ENCODE peak calls at places on chromosomes 2 and 18, in eight cellular contexts. H, G, Q, Y, U, Z, V and R are unnamed samples. For H3K4me1, the result is how much of the 10 kb centered on the place peaks cover.

GRCh38 chr2:42493885-42494433 is at the start of gene KCNG3:
- DNase-seq in V (peak), Z (no peak), G (peak), Q (no peak), H (no peak), Y (peak), U (peak), R (peak)

GRCh38 chr2:183207110-183207509 is 82.9 kb downstream of the NUP35 start:
- DNase-seq in Z (no peak), H (no peak), U (peak), G (no peak), Q (peak), V (peak), Y (no peak), R (no peak)

GRCh38 chr2:101967826-101968498 is 23.8 kb upstream of the IL1R2 start:
- DNase-seq in U (no peak), H (no peak), G (no peak), Q (no peak), Y (no peak), Z (no peak), V (no peak), R (no peak)

GRCh38 chr2:35428548-35428947 is 927.0 kb upstream of the CRIM1 start:
- DNase-seq in Y (peak), V (peak), Z (peak), G (peak), H (no peak), U (peak), Q (no peak), R (peak)

GRCh38 chr2:134146620-134147019 is 107.3 kb upstream of the MGAT5 start:
- DNase-seq in V (no peak), Z (no peak), G (no peak), H (no peak), U (peak), Y (no peak), Q (no peak), R (no peak)

GRCh38 chr18:78786776-78787175 is 192.8 kb upstream of the SALL3 start:
- DNase-seq in Z (no peak), U (no peak), G (no peak), H (no peak), V (no peak), Y (no peak), Q (no peak), R (no peak)

GRCh38 chr2:88177556-88177955 is 7.4 kb downstream of the THNSL2 start:
- DNase-seq in U (no peak), H (no peak), V (no peak), Q (no peak), G (no peak), Y (no peak), Z (no peak), R (no peak)

GRCh38 chr2:141041281-141041680 is 1089.5 kb downstream of the LRP1B start:
- DNase-seq in Q (no peak), Y (no peak), V (no peak), H (no peak), G (no peak), Z (no peak), U (no peak), R (no peak)

GRCh38 chr2:65608391-65608790 is 176.0 kb upstream of the SPRED2 start:
- DNase-seq in H (no peak), G (no peak), Y (no peak), Z (no peak), U (no peak), Q (no peak), V (no peak), R (no peak)

GRCh38 chr2:235850289-235850688 is 317.9 kb downstream of the GBX2 start:
- DNase-seq in Y (no peak), V (no peak), U (no peak), G (no peak), H (no peak), Q (no peak), Z (no peak), R (no peak)

GRCh38 chr2:7210712-7211111 is 293.5 kb downstream of the RNF144A start:
- DNase-seq in U (no peak), H (no peak), V (no peak), G (no peak), Q (no peak), Z (no peak), Y (no peak), R (no peak)

GRCh38 chr18:50374170-50374752 is 585 bp upstream of the SKA1 start:
- DNase-seq in G (no peak), Y (no peak), U (no peak), Z (no peak), H (no peak), V (no peak), Q (no peak), R (no peak)

GRCh38 chr2:16194931-16195680 is 254.8 kb downstream of the MYCN start:
- DNase-seq in V (no peak), Z (no peak), H (no peak), G (no peak), U (no peak), Q (no peak), Y (no peak), R (no peak)

GRCh38 chr2:17879137-17879912 is 858 bp downstream of the KCNS3 start:
- DNase-seq in Y (peak), V (no peak), U (peak), G (peak), Z (no peak), Q (peak), H (no peak), R (peak)

GRCh38 chr18:1014496-1014895 is 109.8 kb downstream of the ADCYAP1 start:
- DNase-seq in U (peak), Y (no peak), Z (no peak), H (no peak), G (no peak), V (no peak), Q (no peak), R (no peak)

GRCh38 chr18:11096839-11097750 is 52.3 kb downstream of the PIEZO2 start:
- DNase-seq in U (no peak), V (no peak), Q (no peak), H (no peak), Y (no peak), G (no peak), Z (no peak), R (no peak)

GRCh38 chr2:79993144-79993543 is 311.4 kb downstream of the LRRTM1 start:
- DNase-seq in Q (no peak), G (no peak), V (no peak), Z (no peak), Y (no peak), H (no peak), U (no peak), R (no peak)

GRCh38 chr2:207502799-207503198 is 27.0 kb upstream of the CREB1 start:
- DNase-seq in V (no peak), G (no peak), Y (no peak), H (no peak), U (no peak), Z (no peak), Q (no peak), R (no peak)

GRCh38 chr18:3411854-3412268 is 38.1 kb upstream of the TGIF1 start:
- DNase-seq in V (no peak), Q (no peak), G (no peak), H (no peak), Z (no peak), Y (no peak), U (peak), R (peak)

GRCh38 chr2:12990523-12990922 is 273.8 kb downstream of the TRIB2 start:
- DNase-seq in Z (no peak), H (no peak), G (no peak), U (no peak), V (no peak), Q (no peak), Y (no peak), R (no peak)

GRCh38 chr2:143451622-143452021 is 322.4 kb downstream of the ARHGAP15 start:
- DNase-seq in U (no peak), Z (no peak), Q (no peak), G (no peak), V (no peak), H (no peak), Y (peak), R (no peak)

GRCh38 chr2:16357188-16357587 is 308.4 kb downstream of the CYRIA start:
- DNase-seq in V (no peak), Q (no peak), Z (no peak), G (no peak), H (no peak), Y (no peak), U (no peak), R (no peak)

GRCh38 chr2:241703128-241703604 is 1.3 kb downstream of the ING5 start:
- DNase-seq in G (peak), Y (no peak), Q (no peak), V (no peak), U (no peak), Z (no peak), H (no peak), R (peak)

GRCh38 chr2:76953733-76954347 is 568.3 kb downstream of the LRRTM4 start:
- DNase-seq in G (peak), V (peak), U (peak), Q (no peak), Y (peak), Z (peak), H (peak), R (no peak)

GRCh38 chr2:46416739-46417403 is 62.5 kb upstream of the TMEM247 start:
- DNase-seq in Y (no peak), V (peak), H (no peak), Z (no peak), G (no peak), Q (no peak), U (no peak), R (no peak)

GRCh38 chr18:27414691-27415090 is 229.6 kb upstream of the CHST9 start:
- DNase-seq in Y (no peak), Z (no peak), Q (no peak), V (no peak), H (no peak), U (no peak), G (no peak), R (no peak)

GRCh38 chr2:192628017-192628416 is 433.3 kb upstream of the TMEFF2 start:
- DNase-seq in G (no peak), U (no peak), Z (no peak), Q (no peak), V (no peak), Y (no peak), H (no peak), R (no peak)

GRCh38 chr2:141611-142010 is 95.3 kb upstream of the FAM110C start:
- DNase-seq in Y (no peak), H (no peak), Q (no peak), U (no peak), V (no peak), G (no peak), Z (no peak), R (no peak)

GRCh38 chr2:186842373-186842772 is 6.6 kb downstream of the ZSWIM2 start:
- DNase-seq in Z (no peak), G (no peak), V (no peak), U (no peak), Y (no peak), Q (no peak), H (no peak), R (no peak)

GRCh38 chr2:231677632-231678104 is 30.7 kb upstream of the PTMA start:
- DNase-seq in Q (peak), U (peak), H (no peak), Z (peak), G (peak), V (peak), Y (peak), R (peak)

GRCh38 chr18:58962331-58962730 is 97.7 kb downstream of the ZNF532 start:
- DNase-seq in Q (no peak), H (no peak), V (no peak), Y (no peak), G (no peak), U (no peak), Z (no peak), R (no peak)
- H3K4me1 ChIP-seq in Q (under half), H (under half), V (under half), Y (under half), G (under half), U (under half), Z (under half), R (under half)

GRCh38 chr2:148935791-148936190 is 60.8 kb downstream of the KIF5C start:
- DNase-seq in V (no peak), Y (no peak), H (no peak), Z (no peak), Q (no peak), G (no peak), U (no peak), R (no peak)
- TF ChIP-seq REST in V (no peak), Y (no peak), H (no peak), Z (no peak), Q (no peak), G (no peak), U (no peak), R (no peak)

GRCh38 chr2:38095079-38095478 is 19.1 kb upstream of the CYP1B1 start:
- DNase-seq in V (no peak), G (no peak), Y (no peak), H (no peak), Z (no peak), Q (no peak), U (no peak), R (no peak)
- H3K4me1 ChIP-seq in V (under half), G (under half), Y (under half), H (under half), Z (half or more), Q (under half), U (half or more), R (half or more)

DNA sequence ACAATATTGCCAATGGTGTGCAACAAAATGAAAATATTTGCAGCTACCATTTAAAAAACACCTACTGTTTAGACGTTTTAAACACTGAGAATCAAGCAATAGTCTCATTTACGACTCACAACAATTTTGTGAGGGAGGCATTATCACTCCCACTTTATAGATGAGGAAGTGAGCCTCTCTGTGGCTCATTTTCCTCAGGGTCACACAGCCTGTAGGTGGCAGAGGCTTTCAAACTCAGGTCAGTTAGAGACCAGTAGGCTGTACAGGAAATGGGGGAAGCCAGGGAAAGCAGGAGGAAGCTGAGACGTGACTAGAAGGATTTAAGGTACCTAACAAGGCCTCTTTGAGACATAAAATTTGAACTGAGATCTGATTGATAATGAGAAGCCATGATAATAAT is 95.0 kb upstream of the ZNF521 start:
- DNase-seq in H (no peak), V (no peak), U (no peak), Z (no peak), Q (no peak), Y (no peak), G (no peak), R (no peak)
- TF ChIP-seq REST in H (no peak), V (no peak), U (no peak), Z (no peak), Q (no peak), Y (no peak), G (no peak), R (no peak)

DNA sequence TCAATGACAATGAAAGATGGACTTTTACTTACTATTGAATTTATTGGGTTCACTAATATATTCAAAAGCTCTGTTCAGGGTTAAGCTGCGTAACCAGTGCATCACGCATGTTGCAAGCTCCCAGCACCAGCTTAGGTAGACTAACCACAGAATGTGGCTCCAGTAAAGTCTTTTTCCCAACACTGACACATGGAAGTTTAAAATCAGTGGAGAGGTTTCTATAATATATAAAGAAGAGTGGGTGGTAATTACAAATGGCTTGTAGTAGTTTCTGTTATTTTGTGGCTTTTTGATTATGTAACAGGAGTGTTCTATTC is 1.9 kb downstream of the PLCL1 start:
- DNase-seq in Z (no peak), V (no peak), G (no peak), Q (no peak), U (no peak), H (no peak), Y (no peak), R (no peak)
- H3K4me1 ChIP-seq in Z (under half), V (under half), G (under half), Q (under half), U (under half), H (under half), Y (under half), R (under half)

DNA sequence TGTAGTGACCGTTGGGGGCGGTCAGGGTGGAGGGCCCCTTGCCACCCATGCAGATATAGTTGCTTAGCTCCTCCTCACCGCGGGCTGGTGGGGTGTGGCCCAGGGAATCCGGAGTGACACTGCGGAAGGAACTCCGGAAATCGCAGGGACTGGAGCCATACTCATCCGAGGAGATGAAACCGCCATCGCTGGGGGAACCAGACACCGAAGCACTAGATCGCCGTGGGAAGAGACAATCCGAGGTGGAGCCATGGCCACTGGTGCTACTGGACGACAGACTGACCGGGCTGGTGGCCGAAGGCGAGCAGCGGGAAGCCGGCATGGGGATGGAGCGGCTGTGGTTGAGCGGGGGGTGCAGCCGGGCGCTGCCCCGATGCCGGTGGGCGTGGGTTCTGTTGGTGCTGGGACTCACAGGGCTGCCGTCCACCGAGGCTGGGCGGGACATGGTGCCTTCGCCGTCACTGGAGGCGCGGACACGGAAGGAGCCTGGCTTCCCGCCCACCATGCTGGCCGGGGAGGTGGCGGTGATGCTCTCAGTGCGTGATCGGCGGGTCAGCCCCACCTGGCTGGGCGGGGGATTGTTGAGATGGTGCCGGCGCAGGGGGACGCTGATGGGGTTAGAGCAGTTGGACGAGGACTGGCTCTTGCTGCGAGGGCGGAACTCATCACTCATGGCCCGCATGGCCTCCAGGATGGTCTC is 2.2 kb downstream of the IRS1 start:
- DNase-seq in G (peak), U (no peak), V (no peak), Z (no peak), Y (no peak), Q (no peak), H (no peak), R (no peak)
- TF ChIP-seq REST in G (no peak), U (no peak), V (no peak), Z (no peak), Y (no peak), Q (no peak), H (no peak), R (no peak)

GRCh38 chr2:205752421-205752820 is 70.1 kb downstream of the NRP2 start:
- DNase-seq in Z (no peak), U (no peak), Q (no peak), H (no peak), G (no peak), V (no peak), Y (no peak), R (no peak)

GRCh38 chr2:205755923-205756322 is 73.6 kb downstream of the NRP2 start:
- DNase-seq in G (no peak), Q (no peak), V (no peak), Y (no peak), Z (no peak), U (no peak), H (no peak), R (no peak)

GRCh38 chr2:205752924-205753323 is 70.6 kb downstream of the NRP2 start:
- DNase-seq in G (no peak), V (no peak), Q (no peak), U (no peak), Z (no peak), Y (no peak), H (no peak), R (no peak)

GRCh38 chr2:205754924-205755321 is 72.6 kb downstream of the NRP2 start:
- DNase-seq in Q (peak), G (no peak), V (peak), Z (no peak), H (no peak), Y (peak), U (no peak), R (peak)

DNA sequence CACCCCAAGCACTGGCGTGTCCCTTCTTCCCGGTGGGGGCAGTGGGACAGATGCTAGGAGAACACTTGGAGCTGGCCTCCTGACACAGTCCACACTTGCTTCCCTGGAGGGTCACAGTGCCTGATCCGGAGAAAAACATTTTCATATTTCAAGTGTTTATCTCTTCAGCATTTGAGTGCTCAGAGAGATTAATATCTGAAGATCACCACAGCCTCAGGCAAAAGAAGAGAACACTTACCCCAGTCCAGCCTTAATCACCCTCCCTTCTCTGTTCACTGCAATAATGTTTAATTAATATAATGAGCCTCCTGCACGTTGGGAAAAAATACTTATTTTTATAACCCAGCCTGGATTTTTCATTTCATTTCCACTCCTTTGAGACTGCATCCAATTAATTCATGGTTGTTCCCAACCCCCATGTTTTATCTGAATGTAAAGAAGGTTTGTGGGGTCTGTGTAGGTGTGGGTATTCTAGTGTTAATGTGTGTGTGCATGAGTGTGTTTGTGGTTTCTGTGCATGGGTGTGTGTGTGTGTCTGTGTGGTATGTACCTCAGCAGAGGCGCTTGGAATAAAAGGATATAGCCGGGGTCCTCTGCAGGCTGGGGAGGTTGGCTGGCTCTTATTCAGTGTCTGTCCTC is 72.1 kb downstream of the NRP2 start:
- DNase-seq in Z (no peak), Y (no peak), U (no peak), G (peak), V (no peak), Q (no peak), H (no peak), R (no peak)
- H3K4me1 ChIP-seq in Z (under half), Y (under half), U (under half), G (under half), V (under half), Q (half or more), H (under half), R (half or more)